ENCODE peak calls at places on chromosome 21, in nine cellular contexts. X is cerebellum; T is epithelial cell of proximal tubule; A is dorsolateral prefrontal cortex; Y is ELR; N is stimulated activated CD4-positive, alpha-beta T cell treated with anti-CD3 and anti-CD28 coated beads, TNF-alpha, amount 100 ng/mL, for 48 hours; I is NCI-H460; Q is activated CD4-positive, alpha-beta memory T cell treated with anti-CD3 and anti-CD28 coated beads for 36 hours; R is COR-L47. F is an unnamed sample.

GRCh38 chr21:25636727-25637126 is 2.3 kb upstream of the JAM2 start:
- DNase-seq in X (no peak), T (no peak), A (no peak), Y (peak; percentile 51), N (no peak), I (no peak), Q (no peak), R (no peak), F (no peak)

GRCh38 chr21:44407493-44407892 is 47.8 kb upstream of the LRRC3 start:
- DNase-seq in X (no peak), T (no peak), A (no peak), Y (no peak), N (peak; percentile 18), I (no peak), Q (peak; percentile 64), R (no peak), F (no peak)

GRCh38 chr21:40845621-40846020 is 1.3 kb downstream of the DSCAM start:
- DNase-seq in X (no peak), T (no peak), A (no peak), Y (peak; percentile 55), N (no peak), I (no peak), Q (no peak), R (no peak), F (no peak)

GRCh38 chr21:31176725-31177124 is 138.4 kb upstream of the KRTAP19-8 start:
- DNase-seq in X (no peak), T (no peak), A (no peak), Y (no peak), N (no peak), I (no peak), Q (peak; percentile 49), R (no peak), F (no peak)

GRCh38 chr21:27190601-27191000 is 223.7 kb upstream of the ADAMTS5 start:
- DNase-seq in X (no peak), T (peak; percentile 55), A (no peak), Y (no peak), N (no peak), I (no peak), Q (no peak), R (no peak), F (no peak)

GRCh38 chr21:32392299-32392879 is 423 bp downstream of the URB1 start:
- DNase-seq in X (no peak), T (no peak), A (no peak), Y (peak; percentile 39), N (no peak), I (no peak), Q (no peak), R (no peak), F (peak; percentile 4)

GRCh38 chr21:41802684-41803083 is 35.8 kb upstream of the RIPK4 start:
- DNase-seq in X (peak; percentile 73), T (no peak), A (peak; percentile 71), Y (no peak), N (no peak), I (no peak), Q (no peak), R (no peak), F (no peak)

GRCh38 chr21:37921091-37921490 is 4.8 kb upstream of the KCNJ6 start:
- DNase-seq in X (no peak), T (peak; percentile 77), A (no peak), Y (peak; percentile 44), N (no peak), I (no peak), Q (no peak), R (no peak), F (no peak)

GRCh38 chr21:14943636-14944035 is 121.2 kb downstream of the NRIP1 start:
- DNase-seq in X (no peak), T (no peak), A (no peak), Y (no peak), N (no peak), I (no peak), Q (no peak), R (no peak), F (no peak)